ENCODE peak calls at places on chromosomes 6 and 20, in six cellular contexts. C is GM12878, V is HCT116, H is GM23338, R is K562, N is HepG2. I is an unnamed sample.

GRCh38 chr6:2471474-2471873 is 226.1 kb upstream of the GMDS start:
- DNase-seq in R (no peak), H (no peak), N (no peak), C (no peak), V (no peak), I (no peak)

GRCh38 chr6:143368426-143368825 is 82.1 kb downstream of the ADAT2 start:
- DNase-seq in V (no peak), R (no peak), N (no peak), C (peak; percentile 56), H (no peak), I (peak; percentile 6)

GRCh38 chr20:63441777-63442493 is 30.5 kb downstream of the KCNQ2 start:
- DNase-seq in C (peak; percentile 26), V (peak; percentile 22), R (peak; percentile 41), N (peak; percentile 58), H (peak; percentile 74), I (no peak)

GRCh38 chr6:110399219-110400071 is 15.9 kb downstream of the DDO start:
- DNase-seq in V (no peak), R (no peak), C (no peak), N (no peak), H (no peak), I (no peak)

GRCh38 chr20:37421060-37421639 is 75.2 kb downstream of the SRC start:
- DNase-seq in R (no peak), V (no peak), C (no peak), N (no peak), H (no peak), I (no peak)

GRCh38 chr6:36897629-36898028 is 11.9 kb downstream of the C6orf89 start:
- DNase-seq in R (no peak), C (no peak), V (no peak), N (peak; percentile 23), H (peak; percentile 67), I (no peak)

GRCh38 chr20:17624070-17624469 is 54.2 kb downstream of the DSTN start:
- DNase-seq in R (no peak), V (no peak), H (no peak), N (no peak), C (no peak), I (no peak)

GRCh38 chr6:128252293-128253176 is 267.9 kb downstream of the PTPRK start:
- DNase-seq in C (no peak), N (no peak), V (no peak), H (no peak), R (no peak), I (no peak)

DNA sequence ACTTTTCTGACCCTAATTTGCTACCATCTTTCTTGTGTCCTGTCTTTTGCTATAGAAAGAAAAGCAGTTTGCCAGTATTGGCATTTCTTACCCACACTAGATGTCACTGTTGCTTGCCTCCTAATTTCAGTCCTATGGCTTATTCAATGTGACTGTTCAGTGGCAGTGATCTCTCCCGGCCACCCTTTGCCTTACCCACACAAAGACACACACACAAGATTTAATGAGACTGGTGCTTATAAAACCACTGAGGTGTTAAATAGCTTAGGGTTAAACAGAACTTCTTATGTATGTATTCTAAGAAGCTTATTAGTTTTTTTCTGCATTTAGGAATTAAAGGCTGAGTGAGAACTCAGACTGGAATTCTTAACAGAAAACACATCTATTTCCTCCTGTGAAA is 233.6 kb upstream of the ASCC3 start:
- DNase-seq in N (peak; percentile 10), R (no peak), C (no peak), H (peak; percentile 49), V (peak; percentile 18), I (no peak)
- TF ChIP-seq REST in N (no peak), R (no peak), C (no peak), H (no peak), V (no peak), I (no peak)

GRCh38 chr6:89350281-89351037 is 2.1 kb downstream of the UBE2J1 start:
- DNase-seq in H (no peak), C (no peak), R (no peak), N (no peak), V (no peak), I (peak; percentile 76)
- H3K4me3 ChIP-seq in H (no peak overlapping the region), C (peak overlapping the region; percentile 98), R (peak overlapping the region; percentile 73), N (peak overlapping the region; percentile 93), V (no peak overlapping the region), I (peak overlapping the region; percentile 65)

GRCh38 chr6:7146079-7146828 is 38.5 kb downstream of the RREB1 start:
- DNase-seq in V (no peak), N (peak; percentile 84), C (no peak), H (peak; percentile 52), R (no peak), I (peak; percentile 86)
- TF ChIP-seq POLR2AphosphoS5 in V (no peak), N (no peak), C (peak; percentile 82), H (no peak), R (peak; percentile 38), I (peak; percentile 88)

GRCh38 chr6:161080263-161080970 is 88.8 kb downstream of the MAP3K4 start:
- DNase-seq in C (no peak), R (no peak), V (no peak), N (no peak), H (no peak), I (no peak)
- TF ChIP-seq REST in C (no peak), R (no peak), V (no peak), N (no peak), H (no peak), I (no peak)

GRCh38 chr6:165571068-165571682 is 91.9 kb downstream of the PDE10A start:
- DNase-seq in R (no peak), V (no peak), C (no peak), H (no peak), N (no peak), I (no peak)

GRCh38 chr6:165573671-165574070 is 89.4 kb downstream of the PDE10A start:
- DNase-seq in C (no peak), V (peak; percentile 16), N (no peak), H (no peak), R (no peak), I (no peak)

GRCh38 chr6:165566088-165566828 is 96.8 kb downstream of the PDE10A start:
- DNase-seq in V (no peak), C (no peak), R (no peak), N (no peak), H (no peak), I (no peak)

GRCh38 chr6:165571721-165572132 is 91.3 kb downstream of the PDE10A start:
- DNase-seq in N (no peak), H (no peak), C (no peak), V (no peak), R (no peak), I (no peak)

DNA sequence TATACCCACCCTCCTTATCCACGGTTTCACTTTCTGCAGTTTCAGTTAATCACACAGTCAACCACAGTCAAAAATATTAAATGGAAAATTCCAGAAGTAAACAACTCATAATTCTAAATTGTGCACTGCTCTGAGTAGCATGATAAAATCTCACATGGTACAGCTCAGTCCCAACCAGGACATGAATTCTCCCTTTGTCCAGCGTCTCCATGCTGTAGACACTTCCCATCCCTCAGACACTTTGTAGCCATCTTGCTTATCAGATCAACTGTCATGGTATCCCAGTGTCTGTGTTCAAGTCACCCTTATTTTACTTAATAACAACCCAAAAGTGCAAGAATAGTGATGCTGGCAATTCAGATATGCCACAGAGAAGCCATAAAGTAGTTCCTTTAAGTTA is 94.7 kb downstream of the PDE10A start:
- DNase-seq in R (no peak), C (no peak), N (no peak), V (no peak), H (no peak), I (no peak)
- H3K4me3 ChIP-seq in R (no peak overlapping the region), C (no peak overlapping the region), N (no peak overlapping the region), V (no peak overlapping the region), H (no peak overlapping the region), I (no peak overlapping the region)

GRCh38 chr6:84979541-84979940 is 215.1 kb upstream of the TBX18 start:
- DNase-seq in H (no peak), N (no peak), V (no peak), C (no peak), R (no peak), I (no peak)

GRCh38 chr6:84976516-84977420 is 212.4 kb upstream of the TBX18 start:
- DNase-seq in C (no peak), R (no peak), H (no peak), V (no peak), N (no peak), I (no peak)
- TF ChIP-seq POLR2AphosphoS5 in C (no peak), R (no peak), H (no peak), V (no peak), N (no peak), I (no peak)

DNA sequence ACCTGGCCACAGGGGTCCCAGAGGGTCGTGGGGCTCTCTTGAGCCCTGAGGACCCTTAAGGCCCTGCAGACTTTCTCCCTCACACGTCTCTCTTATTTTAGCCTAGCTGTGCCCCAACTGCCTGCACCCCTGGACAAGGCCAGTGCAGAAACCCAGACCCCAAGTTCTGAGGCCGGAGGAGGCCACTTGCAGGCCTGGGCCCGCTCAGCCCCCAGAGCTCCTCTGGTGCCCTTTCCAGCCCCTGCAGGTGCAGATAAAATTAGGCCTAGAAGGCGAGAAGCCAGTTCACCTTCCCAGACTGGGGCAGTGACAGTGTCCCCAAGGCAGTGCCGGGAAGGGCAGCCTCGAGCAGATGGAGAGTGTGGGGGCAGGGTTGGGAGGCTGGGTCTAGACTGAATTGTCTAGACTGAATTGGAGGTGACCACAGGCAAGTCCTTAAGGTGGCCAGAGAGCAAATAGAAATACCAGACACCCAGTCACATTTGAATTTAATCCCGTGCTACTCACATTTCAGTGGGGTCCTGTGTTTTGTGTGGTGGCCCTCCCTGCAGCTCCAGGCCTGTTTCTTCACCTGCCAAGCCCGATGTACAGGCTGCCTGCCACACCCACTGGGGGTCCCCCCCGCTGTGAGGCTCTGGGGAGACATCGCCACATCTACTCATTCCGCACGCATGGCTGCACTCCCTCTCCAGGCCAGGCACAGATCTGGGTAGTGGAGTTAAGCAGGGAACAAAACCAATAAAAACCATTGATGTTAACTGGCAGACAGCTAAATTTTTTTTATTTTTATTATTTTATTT is 8.6 kb upstream of the IP6K3 start:
- DNase-seq in C (no peak), N (no peak), V (no peak), R (peak; percentile 57), H (no peak), I (no peak)
- TF ChIP-seq REST in C (no peak), N (no peak), V (no peak), R (no peak), H (no peak), I (no peak)

DNA sequence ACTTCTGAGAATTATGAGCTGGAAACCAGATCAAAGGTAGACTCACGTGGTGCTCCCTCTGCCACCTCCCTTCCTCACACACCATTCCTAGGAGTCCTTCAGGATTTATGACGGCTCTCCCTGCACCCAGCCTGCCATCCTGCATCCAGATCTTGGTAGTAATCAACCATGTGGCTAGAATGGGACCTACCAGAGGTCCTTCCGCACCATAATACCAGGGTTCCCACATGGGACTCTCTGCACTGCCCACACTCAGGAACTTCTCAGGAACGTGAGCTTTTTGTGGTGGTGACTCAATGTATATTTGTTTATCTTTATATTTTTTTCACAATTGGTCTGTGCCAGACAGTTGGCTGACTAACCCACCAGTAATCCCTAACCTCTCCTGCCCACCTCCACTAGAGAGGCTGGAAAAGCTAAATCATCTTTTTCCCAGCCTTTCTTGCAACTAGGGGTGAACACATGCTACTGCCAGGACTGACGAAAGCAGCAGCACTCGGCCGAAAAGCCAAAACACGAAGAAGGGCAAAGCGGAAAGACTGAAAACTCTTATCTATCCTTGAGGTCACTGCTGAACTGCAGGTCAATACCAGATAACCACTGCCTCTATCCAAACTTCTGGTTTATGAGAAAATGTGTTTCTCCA is 113.0 kb downstream of the TRERF1 start:
- DNase-seq in R (no peak), N (no peak), C (no peak), H (no peak), V (peak; percentile 83), I (no peak)
- H3K4me3 ChIP-seq in R (no peak overlapping the region), N (no peak overlapping the region), C (no peak overlapping the region), H (no peak overlapping the region), V (no peak overlapping the region), I (no peak overlapping the region)

I was measured in HL-60.